ENCODE peak calls at places on chromosomes 12 and 14, in four cellular contexts. One of them, this sample, is unnamed.

GRCh38 chr14:66813636-66814035 is 305.7 kb downstream of the GPHN start:
- DNase-seq in activated CD4-positive, alpha-beta memory T cell treated with anti-CD3 and anti-CD28 coated beads for 36 hours: no peak
- DNase-seq in mucosa of descending colon: no peak
- DNase-seq in NCI-H748 treated with DMSO at 0.1 percent for 48 hours: no peak
- DNase-seq in this sample: no peak

GRCh38 chr14:78414172-78414571 is 244.0 kb downstream of the NRXN3 start:
- DNase-seq in activated CD4-positive, alpha-beta memory T cell treated with anti-CD3 and anti-CD28 coated beads for 36 hours: no peak
- DNase-seq in mucosa of descending colon: no peak
- DNase-seq in NCI-H748 treated with DMSO at 0.1 percent for 48 hours: no peak
- DNase-seq in this sample: no peak

GRCh38 chr14:70981005-70981952 is 74.0 kb downstream of the PCNX1 start:
- DNase-seq in activated CD4-positive, alpha-beta memory T cell treated with anti-CD3 and anti-CD28 coated beads for 36 hours: no peak
- DNase-seq in mucosa of descending colon: no peak
- DNase-seq in NCI-H748 treated with DMSO at 0.1 percent for 48 hours: no peak
- DNase-seq in this sample: no peak

GRCh38 chr12:18808221-18808620 is 70.3 kb downstream of the CAPZA3 start:
- DNase-seq in activated CD4-positive, alpha-beta memory T cell treated with anti-CD3 and anti-CD28 coated beads for 36 hours: no peak
- DNase-seq in mucosa of descending colon: no peak
- DNase-seq in NCI-H748 treated with DMSO at 0.1 percent for 48 hours: no peak
- DNase-seq in this sample: no peak

GRCh38 chr12:76908303-76909017 is 29.6 kb upstream of the CSRP2 start:
- DNase-seq in activated CD4-positive, alpha-beta memory T cell treated with anti-CD3 and anti-CD28 coated beads for 36 hours: no peak
- DNase-seq in mucosa of descending colon: no peak
- DNase-seq in NCI-H748 treated with DMSO at 0.1 percent for 48 hours: no peak
- DNase-seq in this sample: no peak

GRCh38 chr12:46830731-46831334 is 5.0 kb upstream of the SLC38A4 start:
- DNase-seq in activated CD4-positive, alpha-beta memory T cell treated with anti-CD3 and anti-CD28 coated beads for 36 hours: no peak
- DNase-seq in mucosa of descending colon: peak
- DNase-seq in NCI-H748 treated with DMSO at 0.1 percent for 48 hours: no peak
- DNase-seq in this sample: peak

GRCh38 chr14:42110167-42110566 is 503.5 kb downstream of the LRFN5 start:
- DNase-seq in activated CD4-positive, alpha-beta memory T cell treated with anti-CD3 and anti-CD28 coated beads for 36 hours: no peak
- DNase-seq in mucosa of descending colon: no peak
- DNase-seq in NCI-H748 treated with DMSO at 0.1 percent for 48 hours: peak
- DNase-seq in this sample: peak

GRCh38 chr12:76859621-76860020 is 19.2 kb downstream of the CSRP2 start:
- DNase-seq in activated CD4-positive, alpha-beta memory T cell treated with anti-CD3 and anti-CD28 coated beads for 36 hours: no peak
- DNase-seq in mucosa of descending colon: no peak
- DNase-seq in NCI-H748 treated with DMSO at 0.1 percent for 48 hours: no peak
- DNase-seq in this sample: no peak

GRCh38 chr14:55843718-55844403 is 263.9 kb downstream of the KTN1 start:
- DNase-seq in activated CD4-positive, alpha-beta memory T cell treated with anti-CD3 and anti-CD28 coated beads for 36 hours: no peak
- DNase-seq in mucosa of descending colon: no peak
- DNase-seq in NCI-H748 treated with DMSO at 0.1 percent for 48 hours: no peak
- DNase-seq in this sample: no peak

GRCh38 chr14:95394981-95395737 is 75.5 kb upstream of the CLMN start:
- DNase-seq in activated CD4-positive, alpha-beta memory T cell treated with anti-CD3 and anti-CD28 coated beads for 36 hours: no peak
- DNase-seq in mucosa of descending colon: no peak
- DNase-seq in NCI-H748 treated with DMSO at 0.1 percent for 48 hours: no peak
- DNase-seq in this sample: no peak

GRCh38 chr14:104936361-104937155 is 11.9 kb downstream of the PLD4 start:
- DNase-seq in activated CD4-positive, alpha-beta memory T cell treated with anti-CD3 and anti-CD28 coated beads for 36 hours: no peak
- DNase-seq in mucosa of descending colon: peak
- DNase-seq in NCI-H748 treated with DMSO at 0.1 percent for 48 hours: no peak
- DNase-seq in this sample: no peak

GRCh38 chr14:79443602-79444001 is 767.7 kb downstream of the DIO2 start:
- DNase-seq in activated CD4-positive, alpha-beta memory T cell treated with anti-CD3 and anti-CD28 coated beads for 36 hours: no peak
- DNase-seq in mucosa of descending colon: no peak
- DNase-seq in NCI-H748 treated with DMSO at 0.1 percent for 48 hours: no peak
- DNase-seq in this sample: no peak

GRCh38 chr12:53102883-53103807 is at the start of gene SOAT2:
- DNase-seq in activated CD4-positive, alpha-beta memory T cell treated with anti-CD3 and anti-CD28 coated beads for 36 hours: peak
- DNase-seq in mucosa of descending colon: no peak
- DNase-seq in NCI-H748 treated with DMSO at 0.1 percent for 48 hours: no peak
- DNase-seq in this sample: no peak

GRCh38 chr12:112734859-112735258 is 56.7 kb upstream of the RPH3A start:
- DNase-seq in activated CD4-positive, alpha-beta memory T cell treated with anti-CD3 and anti-CD28 coated beads for 36 hours: no peak
- DNase-seq in mucosa of descending colon: no peak
- DNase-seq in NCI-H748 treated with DMSO at 0.1 percent for 48 hours: no peak
- DNase-seq in this sample: no peak

GRCh38 chr14:86086962-86087361 is 557.0 kb downstream of the FLRT2 start:
- DNase-seq in activated CD4-positive, alpha-beta memory T cell treated with anti-CD3 and anti-CD28 coated beads for 36 hours: no peak
- DNase-seq in mucosa of descending colon: no peak
- DNase-seq in NCI-H748 treated with DMSO at 0.1 percent for 48 hours: no peak
- DNase-seq in this sample: no peak

GRCh38 chr14:73778736-73779135 is 64.6 kb upstream of the PNMA1 start:
- DNase-seq in activated CD4-positive, alpha-beta memory T cell treated with anti-CD3 and anti-CD28 coated beads for 36 hours: no peak
- DNase-seq in mucosa of descending colon: no peak
- DNase-seq in NCI-H748 treated with DMSO at 0.1 percent for 48 hours: no peak
- DNase-seq in this sample: no peak

GRCh38 chr12:9077576-9078031 is 38.1 kb downstream of the A2M start:
- DNase-seq in activated CD4-positive, alpha-beta memory T cell treated with anti-CD3 and anti-CD28 coated beads for 36 hours: no peak
- DNase-seq in mucosa of descending colon: no peak
- DNase-seq in NCI-H748 treated with DMSO at 0.1 percent for 48 hours: no peak
- DNase-seq in this sample: no peak

GRCh38 chr14:49923442-49923841 is 30.6 kb downstream of the ARF6 start:
- DNase-seq in activated CD4-positive, alpha-beta memory T cell treated with anti-CD3 and anti-CD28 coated beads for 36 hours: no peak
- DNase-seq in mucosa of descending colon: no peak
- DNase-seq in NCI-H748 treated with DMSO at 0.1 percent for 48 hours: no peak
- DNase-seq in this sample: no peak

GRCh38 chr14:102668291-102668873 is 75.9 kb downstream of the RCOR1 start:
- DNase-seq in activated CD4-positive, alpha-beta memory T cell treated with anti-CD3 and anti-CD28 coated beads for 36 hours: no peak
- DNase-seq in mucosa of descending colon: no peak
- DNase-seq in NCI-H748 treated with DMSO at 0.1 percent for 48 hours: peak
- DNase-seq in this sample: no peak

GRCh38 chr12:132166093-132166492 is 21.8 kb downstream of the NOC4L start:
- DNase-seq in activated CD4-positive, alpha-beta memory T cell treated with anti-CD3 and anti-CD28 coated beads for 36 hours: no peak
- DNase-seq in mucosa of descending colon: no peak
- DNase-seq in NCI-H748 treated with DMSO at 0.1 percent for 48 hours: no peak
- DNase-seq in this sample: no peak

GRCh38 chr14:104552738-104553125 is 26.8 kb upstream of the C14orf180 start:
- DNase-seq in activated CD4-positive, alpha-beta memory T cell treated with anti-CD3 and anti-CD28 coated beads for 36 hours: no peak
- DNase-seq in mucosa of descending colon: peak
- DNase-seq in NCI-H748 treated with DMSO at 0.1 percent for 48 hours: no peak
- DNase-seq in this sample: no peak

GRCh38 chr14:105578070-105578469 is 51.7 kb downstream of the TMEM121 start:
- DNase-seq in activated CD4-positive, alpha-beta memory T cell treated with anti-CD3 and anti-CD28 coated beads for 36 hours: no peak
- DNase-seq in mucosa of descending colon: no peak
- DNase-seq in NCI-H748 treated with DMSO at 0.1 percent for 48 hours: no peak
- DNase-seq in this sample: no peak

GRCh38 chr12:52036587-52037171 is 14.6 kb upstream of the NR4A1 start:
- DNase-seq in activated CD4-positive, alpha-beta memory T cell treated with anti-CD3 and anti-CD28 coated beads for 36 hours: peak
- DNase-seq in mucosa of descending colon: peak
- DNase-seq in NCI-H748 treated with DMSO at 0.1 percent for 48 hours: peak
- DNase-seq in this sample: peak

GRCh38 chr14:32669416-32669815 is 269.3 kb upstream of the NPAS3 start:
- DNase-seq in activated CD4-positive, alpha-beta memory T cell treated with anti-CD3 and anti-CD28 coated beads for 36 hours: no peak
- DNase-seq in mucosa of descending colon: no peak
- DNase-seq in NCI-H748 treated with DMSO at 0.1 percent for 48 hours: no peak
- DNase-seq in this sample: no peak

GRCh38 chr12:117033382-117034045 is 65.7 kb downstream of the TESC start:
- DNase-seq in activated CD4-positive, alpha-beta memory T cell treated with anti-CD3 and anti-CD28 coated beads for 36 hours: no peak
- DNase-seq in mucosa of descending colon: no peak
- DNase-seq in NCI-H748 treated with DMSO at 0.1 percent for 48 hours: no peak
- DNase-seq in this sample: no peak

GRCh38 chr14:56487761-56488160 is 91.8 kb upstream of the TMEM260 start:
- DNase-seq in activated CD4-positive, alpha-beta memory T cell treated with anti-CD3 and anti-CD28 coated beads for 36 hours: no peak
- DNase-seq in mucosa of descending colon: no peak
- DNase-seq in NCI-H748 treated with DMSO at 0.1 percent for 48 hours: no peak
- DNase-seq in this sample: no peak

GRCh38 chr14:102164241-102164641 is 24.5 kb downstream of the WDR20 start:
- DNase-seq in activated CD4-positive, alpha-beta memory T cell treated with anti-CD3 and anti-CD28 coated beads for 36 hours: no peak
- DNase-seq in mucosa of descending colon: no peak
- DNase-seq in NCI-H748 treated with DMSO at 0.1 percent for 48 hours: no peak
- DNase-seq in this sample: no peak

GRCh38 chr12:76072568-76072967 is 11.9 kb downstream of the NAP1L1 start:
- DNase-seq in activated CD4-positive, alpha-beta memory T cell treated with anti-CD3 and anti-CD28 coated beads for 36 hours: no peak
- DNase-seq in mucosa of descending colon: no peak
- DNase-seq in NCI-H748 treated with DMSO at 0.1 percent for 48 hours: no peak
- DNase-seq in this sample: no peak